ENCODE peak calls at places on chromosomes 1 and 21, in seven cellular contexts. One of them, this sample, is unnamed.

GRCh38 chr1:204062106-204062505 is 10.8 kb upstream of the SOX13 start:
- DNase-seq in NCI-H510A: no peak
- DNase-seq in stimulated activated CD4-positive, alpha-beta T cell treated with anti-CD3 and anti-CD28 coated beads, Interleukin-1b, Interleukin-23, amount 100 ng/mL, for 24 hours: no peak
- DNase-seq in AG09309: no peak
- DNase-seq in astrocyte of the spinal cord: no peak
- DNase-seq in NCI-H1105: no peak
- DNase-seq in NCI-H2081: no peak
- DNase-seq in this sample: no peak

GRCh38 chr1:6835139-6835538 is 49.9 kb downstream of the CAMTA1 start:
- DNase-seq in NCI-H510A: no peak
- DNase-seq in AG09309: no peak
- DNase-seq in stimulated activated CD4-positive, alpha-beta T cell treated with anti-CD3 and anti-CD28 coated beads, Interleukin-1b, Interleukin-23, amount 100 ng/mL, for 24 hours: no peak
- DNase-seq in astrocyte of the spinal cord: no peak
- DNase-seq in NCI-H1105: no peak
- DNase-seq in NCI-H2081: no peak
- DNase-seq in this sample: no peak

GRCh38 chr1:7589774-7590425 is 181.2 kb upstream of the VAMP3 start:
- DNase-seq in NCI-H1105: no peak
- DNase-seq in NCI-H2081: no peak
- DNase-seq in astrocyte of the spinal cord: no peak
- DNase-seq in NCI-H510A: no peak
- DNase-seq in stimulated activated CD4-positive, alpha-beta T cell treated with anti-CD3 and anti-CD28 coated beads, Interleukin-1b, Interleukin-23, amount 100 ng/mL, for 24 hours: no peak
- DNase-seq in AG09309: no peak
- DNase-seq in this sample: no peak

GRCh38 chr1:17624540-17625256 is 85.2 kb downstream of the ARHGEF10L start:
- DNase-seq in NCI-H1105: no peak
- DNase-seq in astrocyte of the spinal cord: peak
- DNase-seq in stimulated activated CD4-positive, alpha-beta T cell treated with anti-CD3 and anti-CD28 coated beads, Interleukin-1b, Interleukin-23, amount 100 ng/mL, for 24 hours: no peak
- DNase-seq in AG09309: no peak
- DNase-seq in NCI-H2081: no peak
- DNase-seq in NCI-H510A: no peak
- DNase-seq in this sample: no peak

GRCh38 chr1:36256558-36257374 is 32.5 kb downstream of the THRAP3 start:
- DNase-seq in AG09309: no peak
- DNase-seq in NCI-H1105: no peak
- DNase-seq in astrocyte of the spinal cord: no peak
- DNase-seq in NCI-H510A: no peak
- DNase-seq in stimulated activated CD4-positive, alpha-beta T cell treated with anti-CD3 and anti-CD28 coated beads, Interleukin-1b, Interleukin-23, amount 100 ng/mL, for 24 hours: no peak
- DNase-seq in NCI-H2081: no peak
- DNase-seq in this sample: no peak

GRCh38 chr1:11802973-11803885 is 2.5 kb downstream of the MTHFR start:
- DNase-seq in NCI-H2081: peak
- DNase-seq in stimulated activated CD4-positive, alpha-beta T cell treated with anti-CD3 and anti-CD28 coated beads, Interleukin-1b, Interleukin-23, amount 100 ng/mL, for 24 hours: peak
- DNase-seq in AG09309: peak
- DNase-seq in NCI-H1105: no peak
- DNase-seq in NCI-H510A: peak
- DNase-seq in astrocyte of the spinal cord: peak
- DNase-seq in this sample: peak

GRCh38 chr1:112346802-112347350 is 49.1 kb upstream of the CTTNBP2NL start:
- DNase-seq in AG09309: no peak
- DNase-seq in NCI-H2081: no peak
- DNase-seq in astrocyte of the spinal cord: no peak
- DNase-seq in NCI-H510A: no peak
- DNase-seq in NCI-H1105: no peak
- DNase-seq in stimulated activated CD4-positive, alpha-beta T cell treated with anti-CD3 and anti-CD28 coated beads, Interleukin-1b, Interleukin-23, amount 100 ng/mL, for 24 hours: no peak
- DNase-seq in this sample: no peak

GRCh38 chr1:39900662-39901485 is 843 bp downstream of the MYCL start:
- DNase-seq in AG09309: no peak
- DNase-seq in NCI-H510A: peak
- DNase-seq in astrocyte of the spinal cord: peak
- DNase-seq in stimulated activated CD4-positive, alpha-beta T cell treated with anti-CD3 and anti-CD28 coated beads, Interleukin-1b, Interleukin-23, amount 100 ng/mL, for 24 hours: no peak
- DNase-seq in NCI-H1105: no peak
- DNase-seq in NCI-H2081: peak
- DNase-seq in this sample: no peak

GRCh38 chr21:39386194-39386593 is 37.3 kb upstream of the HMGN1 start:
- DNase-seq in NCI-H1105: peak
- DNase-seq in AG09309: no peak
- DNase-seq in stimulated activated CD4-positive, alpha-beta T cell treated with anti-CD3 and anti-CD28 coated beads, Interleukin-1b, Interleukin-23, amount 100 ng/mL, for 24 hours: no peak
- DNase-seq in NCI-H2081: no peak
- DNase-seq in astrocyte of the spinal cord: peak
- DNase-seq in NCI-H510A: no peak
- DNase-seq in this sample: peak

GRCh38 chr1:240582953-240583352 is 29.0 kb downstream of the GREM2 start:
- DNase-seq in NCI-H1105: no peak
- DNase-seq in AG09309: no peak
- DNase-seq in NCI-H2081: no peak
- DNase-seq in stimulated activated CD4-positive, alpha-beta T cell treated with anti-CD3 and anti-CD28 coated beads, Interleukin-1b, Interleukin-23, amount 100 ng/mL, for 24 hours: no peak
- DNase-seq in NCI-H510A: no peak
- DNase-seq in astrocyte of the spinal cord: no peak
- DNase-seq in this sample: no peak

GRCh38 chr21:32238063-32238462 is 40.8 kb downstream of the MIS18A start:
- DNase-seq in astrocyte of the spinal cord: no peak
- DNase-seq in NCI-H2081: no peak
- DNase-seq in NCI-H510A: no peak
- DNase-seq in NCI-H1105: no peak
- DNase-seq in stimulated activated CD4-positive, alpha-beta T cell treated with anti-CD3 and anti-CD28 coated beads, Interleukin-1b, Interleukin-23, amount 100 ng/mL, for 24 hours: no peak
- DNase-seq in AG09309: no peak
- DNase-seq in this sample: no peak

GRCh38 chr1:30409476-30410152 is 313.8 kb downstream of the MATN1 start:
- DNase-seq in NCI-H2081: no peak
- DNase-seq in astrocyte of the spinal cord: no peak
- DNase-seq in stimulated activated CD4-positive, alpha-beta T cell treated with anti-CD3 and anti-CD28 coated beads, Interleukin-1b, Interleukin-23, amount 100 ng/mL, for 24 hours: no peak
- DNase-seq in NCI-H510A: no peak
- DNase-seq in NCI-H1105: no peak
- DNase-seq in AG09309: no peak
- DNase-seq in this sample: no peak

GRCh38 chr1:197924516-197925123 is 7.4 kb downstream of the LHX9 start:
- DNase-seq in NCI-H2081: peak
- DNase-seq in AG09309: peak
- DNase-seq in NCI-H510A: no peak
- DNase-seq in NCI-H1105: no peak
- DNase-seq in astrocyte of the spinal cord: peak
- DNase-seq in stimulated activated CD4-positive, alpha-beta T cell treated with anti-CD3 and anti-CD28 coated beads, Interleukin-1b, Interleukin-23, amount 100 ng/mL, for 24 hours: no peak
- DNase-seq in this sample: peak

GRCh38 chr1:160971618-160972056 is 17.0 kb upstream of the ITLN2 start:
- DNase-seq in NCI-H510A: no peak
- DNase-seq in stimulated activated CD4-positive, alpha-beta T cell treated with anti-CD3 and anti-CD28 coated beads, Interleukin-1b, Interleukin-23, amount 100 ng/mL, for 24 hours: peak
- DNase-seq in NCI-H1105: no peak
- DNase-seq in NCI-H2081: no peak
- DNase-seq in astrocyte of the spinal cord: no peak
- DNase-seq in AG09309: no peak
- DNase-seq in this sample: no peak

GRCh38 chr21:44870748-44871495 is 2.6 kb downstream of the PTTG1IP start:
- DNase-seq in NCI-H510A: no peak
- DNase-seq in AG09309: no peak
- DNase-seq in NCI-H2081: no peak
- DNase-seq in stimulated activated CD4-positive, alpha-beta T cell treated with anti-CD3 and anti-CD28 coated beads, Interleukin-1b, Interleukin-23, amount 100 ng/mL, for 24 hours: no peak
- DNase-seq in astrocyte of the spinal cord: peak
- DNase-seq in NCI-H1105: no peak
- DNase-seq in this sample: peak

GRCh38 chr1:207925210-207925609 is 14.3 kb upstream of the CD34 start:
- DNase-seq in NCI-H1105: no peak
- DNase-seq in astrocyte of the spinal cord: peak
- DNase-seq in AG09309: no peak
- DNase-seq in stimulated activated CD4-positive, alpha-beta T cell treated with anti-CD3 and anti-CD28 coated beads, Interleukin-1b, Interleukin-23, amount 100 ng/mL, for 24 hours: no peak
- DNase-seq in NCI-H2081: no peak
- DNase-seq in NCI-H510A: peak
- DNase-seq in this sample: peak

GRCh38 chr1:17075470-17076255 is 21.8 kb upstream of the SDHB start:
- DNase-seq in NCI-H2081: no peak
- DNase-seq in stimulated activated CD4-positive, alpha-beta T cell treated with anti-CD3 and anti-CD28 coated beads, Interleukin-1b, Interleukin-23, amount 100 ng/mL, for 24 hours: no peak
- DNase-seq in AG09309: no peak
- DNase-seq in astrocyte of the spinal cord: no peak
- DNase-seq in NCI-H1105: no peak
- DNase-seq in NCI-H510A: no peak
- DNase-seq in this sample: no peak

GRCh38 chr1:97827887-97828286 is 92.9 kb downstream of the DPYD start:
- DNase-seq in NCI-H510A: no peak
- DNase-seq in stimulated activated CD4-positive, alpha-beta T cell treated with anti-CD3 and anti-CD28 coated beads, Interleukin-1b, Interleukin-23, amount 100 ng/mL, for 24 hours: no peak
- DNase-seq in AG09309: no peak
- DNase-seq in astrocyte of the spinal cord: peak
- DNase-seq in NCI-H1105: no peak
- DNase-seq in NCI-H2081: peak
- DNase-seq in this sample: no peak

GRCh38 chr1:200512191-200512590 is 102.4 kb upstream of the ZNF281 start:
- DNase-seq in NCI-H2081: no peak
- DNase-seq in NCI-H510A: no peak
- DNase-seq in stimulated activated CD4-positive, alpha-beta T cell treated with anti-CD3 and anti-CD28 coated beads, Interleukin-1b, Interleukin-23, amount 100 ng/mL, for 24 hours: no peak
- DNase-seq in AG09309: peak
- DNase-seq in astrocyte of the spinal cord: peak
- DNase-seq in NCI-H1105: no peak
- DNase-seq in this sample: peak

GRCh38 chr1:5164155-5164554 is 509.7 kb downstream of the AJAP1 start:
- DNase-seq in NCI-H1105: no peak
- DNase-seq in NCI-H510A: no peak
- DNase-seq in AG09309: no peak
- DNase-seq in stimulated activated CD4-positive, alpha-beta T cell treated with anti-CD3 and anti-CD28 coated beads, Interleukin-1b, Interleukin-23, amount 100 ng/mL, for 24 hours: no peak
- DNase-seq in astrocyte of the spinal cord: no peak
- DNase-seq in NCI-H2081: no peak
- DNase-seq in this sample: no peak

This sample was measured in Ammon's horn.